ENCODE peak calls at places on chromosomes 1 and 21, in five cellular contexts. Z is choroid plexus epithelial cell, G is lung, H is neural progenitor cell, F is ovary. D is an unnamed sample.

GRCh38 chr1:228922722-228923376 is 187.6 kb downstream of the RHOU start:
- DNase-seq in F (no peak), Z (no peak), H (no peak), G (no peak), D (no peak)

GRCh38 chr1:50950396-50950795 is 9.7 kb downstream of the FAF1 start:
- DNase-seq in Z (no peak), F (no peak), H (no peak), G (no peak), D (no peak)

GRCh38 chr1:214402583-214403216 is 121.7 kb downstream of the SMYD2 start:
- DNase-seq in G (no peak), F (no peak), H (no peak), Z (peak; percentile 48), D (no peak)

GRCh38 chr1:43367026-43367903 is 546 bp downstream of the ELOVL1 start:
- DNase-seq in F (peak; percentile 58), Z (peak; percentile 18), H (peak; percentile 45), G (no peak), D (peak; percentile 85)

GRCh38 chr1:21318714-21319159 is 28.5 kb upstream of the ECE1 start:
- DNase-seq in Z (peak; percentile 95), G (peak; percentile 73), F (peak; percentile 99), H (no peak), D (no peak)

GRCh38 chr1:246067432-246068021 is 439.6 kb downstream of the SMYD3 start:
- DNase-seq in F (no peak), Z (peak; percentile 65), H (no peak), G (no peak), D (peak; percentile 18)

GRCh38 chr1:3668585-3669300 is 16.4 kb downstream of the TP73 start:
- DNase-seq in G (peak; percentile 90), Z (peak; percentile 16), H (no peak), F (no peak), D (no peak)

GRCh38 chr1:64537942-64538341 is 68.0 kb downstream of the CACHD1 start:
- DNase-seq in G (no peak), Z (no peak), H (no peak), F (no peak), D (no peak)

GRCh38 chr1:218339267-218339831 is 5.8 kb upstream of the TGFB2 start:
- DNase-seq in G (no peak), F (no peak), Z (peak; percentile 77), H (peak; percentile 38), D (no peak)

GRCh38 chr1:180539103-180539502 is 19.7 kb upstream of the OVAAL start:
- DNase-seq in G (no peak), Z (no peak), F (no peak), H (no peak), D (no peak)

GRCh38 chr21:41897690-41898089 is 18.5 kb upstream of the PRDM15 start:
- DNase-seq in Z (no peak), G (no peak), F (no peak), H (peak; percentile 62), D (no peak)

GRCh38 chr1:228465571-228466146 is 21.5 kb upstream of the RNF187 start:
- DNase-seq in F (no peak), Z (no peak), G (no peak), H (no peak), D (no peak)

GRCh38 chr1:174958396-174958795 is 41.4 kb upstream of the CACYBP start:
- DNase-seq in G (no peak), Z (no peak), F (no peak), H (no peak), D (no peak)

GRCh38 chr1:15153842-15154479 is 414 bp downstream of the TMEM51 start:
- DNase-seq in Z (peak; percentile 62), H (peak; percentile 88), F (peak; percentile 89), G (peak; percentile 59), D (peak; percentile 72)

GRCh38 chr1:31010081-31010989 is 55.2 kb downstream of the PUM1 start:
- DNase-seq in Z (peak; percentile 53), G (no peak), F (no peak), H (no peak), D (peak; percentile 28)

GRCh38 chr1:181089017-181089776 is 697 bp downstream of the IER5 start:
- DNase-seq in F (no peak), H (peak; percentile 67), G (no peak), Z (no peak), D (no peak)

GRCh38 chr1:77322061-77322900 is 40.5 kb downstream of the AK5 start:
- DNase-seq in H (no peak), G (no peak), Z (peak; percentile 81), F (no peak), D (no peak)

GRCh38 chr1:90989990-90990389 is 31.8 kb downstream of the ZNF644 start:
- DNase-seq in F (no peak), G (no peak), H (no peak), Z (no peak), D (no peak)

GRCh38 chr1:28737245-28738137 is 751 bp downstream of the YTHDF2 start:
- DNase-seq in Z (peak; percentile 45), G (peak; percentile 51), H (peak; percentile 82), F (peak; percentile 57), D (peak; percentile 62)

GRCh38 chr1:98203461-98203860 is 282.6 kb upstream of the DPYD start:
- DNase-seq in H (no peak), G (no peak), F (no peak), Z (peak; percentile 74), D (no peak)
- TF ChIP-seq CTCF in H (no peak), G (no peak), F (no peak), Z (no peak), D (no peak)

GRCh38 chr1:95027046-95027445 is 45.7 kb downstream of the ALG14 start:
- DNase-seq in F (no peak), H (no peak), G (no peak), Z (peak; percentile 71), D (no peak)
- TF ChIP-seq CTCF in F (no peak), H (no peak), G (no peak), Z (no peak), D (no peak)

GRCh38 chr1:234479866-234480265 is 887 bp upstream of the TARBP1 start:
- DNase-seq in F (no peak), G (no peak), H (no peak), Z (no peak), D (no peak)

GRCh38 chr1:234478152-234478480 is 863 bp downstream of the TARBP1 start:
- DNase-seq in H (peak; percentile 78), F (no peak), Z (peak; percentile 40), G (peak; percentile 66), D (peak; percentile 76)

GRCh38 chr1:234477373-234478151 is 1.4 kb downstream of the TARBP1 start:
- DNase-seq in H (peak; percentile 11), G (no peak), F (no peak), Z (no peak), D (no peak)

GRCh38 chr1:234479310-234479559 is 256 bp upstream of the TARBP1 start:
- DNase-seq in F (no peak), H (no peak), Z (no peak), G (no peak), D (no peak)

GRCh38 chr1:234478481-234479309 is at the start of gene TARBP1:
- DNase-seq in G (peak; percentile 56), H (peak; percentile 90), Z (peak; percentile 73), F (peak; percentile 80), D (peak; percentile 89)
- TF ChIP-seq CTCF in G (no peak), H (no peak), Z (no peak), F (peak; percentile 5), D (peak; percentile 50)

DNA sequence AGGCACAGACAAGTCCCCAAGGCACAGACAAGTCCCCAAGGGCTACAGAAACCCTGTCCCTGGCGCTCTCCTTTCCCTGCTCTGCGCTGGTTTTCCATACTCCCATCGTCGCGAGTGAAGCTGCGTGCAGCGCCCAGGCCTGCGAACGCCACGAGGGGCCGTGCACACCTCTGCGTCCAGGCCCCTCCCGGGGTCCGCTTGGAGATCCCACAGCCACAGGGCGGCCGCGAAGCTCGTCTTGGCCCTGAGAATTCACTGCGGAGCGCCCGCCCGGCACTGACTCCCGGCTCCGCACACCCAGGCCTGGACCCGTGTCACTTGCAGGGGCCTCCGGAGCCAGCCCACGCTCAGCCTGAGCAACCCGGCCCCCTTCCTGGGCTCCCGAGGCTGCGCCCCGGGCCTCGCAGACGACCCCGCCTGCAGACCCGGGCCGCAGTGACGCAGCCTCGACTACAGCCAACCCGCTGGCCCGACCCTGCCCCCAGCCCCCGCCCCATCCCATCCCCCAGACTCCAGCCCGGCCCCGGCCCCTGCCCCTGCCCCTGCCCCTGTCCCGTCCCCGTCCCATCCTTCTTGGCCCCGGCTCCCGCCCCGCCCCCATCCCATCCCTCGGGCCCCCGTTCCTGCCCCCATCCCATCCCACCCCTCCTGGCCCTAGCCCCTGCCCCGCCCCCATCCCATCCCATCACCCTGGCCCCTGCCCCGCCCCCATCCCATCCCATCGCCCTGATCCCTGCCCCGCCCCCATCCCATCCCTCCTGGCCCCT is 841 bp downstream of the POFUT2 start:
- DNase-seq in G (no peak), Z (no peak), F (peak; percentile 69), H (peak; percentile 94), D (no peak)
- TF ChIP-seq CTCF in G (no peak), Z (peak; percentile 9), F (no peak), H (no peak), D (no peak)

GRCh38 chr1:223834660-223835263 is 11.0 kb downstream of the TP53BP2 start:
- DNase-seq in H (no peak), Z (peak; percentile 91), F (no peak), G (no peak), D (no peak)

GRCh38 chr1:223832637-223832943 is 13.2 kb downstream of the TP53BP2 start:
- DNase-seq in F (no peak), H (no peak), Z (no peak), G (no peak), D (no peak)

GRCh38 chr1:223829678-223830077 is 16.1 kb downstream of the TP53BP2 start:
- DNase-seq in Z (no peak), F (no peak), H (no peak), G (no peak), D (no peak)

GRCh38 chr1:223833948-223834347 is 11.8 kb downstream of the TP53BP2 start:
- DNase-seq in H (no peak), F (no peak), Z (no peak), G (no peak), D (no peak)

DNA sequence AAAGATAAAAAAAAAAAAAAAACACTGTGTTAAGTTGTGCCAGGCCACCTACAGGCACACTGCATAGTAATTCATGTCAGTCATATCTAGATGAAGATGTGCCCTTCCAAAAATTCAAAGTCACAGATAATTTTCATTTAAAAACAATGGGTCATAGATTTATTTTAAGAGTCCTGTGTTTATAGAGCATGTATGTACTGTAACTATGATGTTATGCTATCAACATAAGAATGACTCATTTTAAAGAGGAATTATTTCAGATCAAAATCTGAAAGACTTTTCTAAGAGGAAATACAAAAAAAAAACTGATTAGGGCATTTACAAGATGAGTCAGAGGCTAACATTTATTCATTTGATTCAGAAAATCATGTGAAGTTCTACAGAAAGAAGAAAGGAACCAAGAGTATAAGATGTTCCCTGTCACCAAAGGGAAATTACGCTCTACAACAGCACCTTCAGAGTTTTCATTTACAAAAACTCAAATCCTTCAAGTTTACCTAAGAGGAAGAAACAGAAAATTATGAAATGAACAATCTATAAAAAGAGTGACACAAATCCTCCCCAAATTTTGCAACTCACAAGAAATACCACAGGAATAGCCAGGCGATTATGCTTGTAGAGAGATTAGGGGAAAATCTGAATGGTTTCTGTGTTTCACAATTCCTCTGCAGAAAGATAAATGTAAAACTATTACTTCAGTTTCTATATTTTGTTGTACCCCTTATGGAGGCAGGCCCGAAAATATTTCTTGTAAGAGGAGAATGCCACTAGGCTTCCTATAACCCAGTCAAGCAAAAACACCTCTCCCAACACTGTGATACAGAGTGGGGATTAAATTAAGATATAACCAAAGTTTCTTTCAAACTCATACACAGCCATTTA is 13.8 kb downstream of the TP53BP2 start:
- DNase-seq in Z (peak; percentile 63), F (no peak), H (no peak), G (no peak), D (no peak)
- TF ChIP-seq CTCF in Z (no peak), F (no peak), H (no peak), G (no peak), D (no peak)

D was measured in GM13977.